ENCODE peak calls at places on chromosomes 3 and 15, in nine cellular contexts. W is AG09319, M is AG09309, K is GM12864, P is Peyer's patch, H is adrenal gland, D is uterus, F is mammary epithelial cell, U is lower leg skin. V is an unnamed sample.

GRCh38 chr3:12353796-12354505 is 65.1 kb downstream of the PPARG start:
- DNase-seq in F (no peak), W (no peak), H (peak), M (no peak), K (no peak), D (no peak), P (no peak), U (no peak), V (no peak)

GRCh38 chr3:179544981-179545645 is 17.6 kb upstream of the ACTL6A start:
- DNase-seq in W (peak), K (no peak), F (peak), M (peak), P (no peak), D (no peak), H (no peak), U (no peak), V (no peak)

GRCh38 chr15:47812436-47813109 is 95.3 kb downstream of the SEMA6D start:
- DNase-seq in U (no peak), H (no peak), K (peak), F (peak), D (no peak), W (no peak), M (no peak), P (peak), V (peak)

GRCh38 chr3:157122116-157122515 is 37.8 kb downstream of the CCNL1 start:
- DNase-seq in D (peak), M (no peak), U (no peak), F (peak), W (peak), K (no peak), P (no peak), H (no peak), V (no peak)

GRCh38 chr15:62533687-62534086 is 368.6 kb upstream of the C2CD4B start:
- DNase-seq in D (no peak), H (no peak), P (no peak), K (no peak), M (no peak), W (no peak), U (no peak), F (no peak), V (no peak)

GRCh38 chr3:12985148-12985547 is 88.1 kb downstream of the IQSEC1 start:
- DNase-seq in U (no peak), H (peak), M (no peak), K (no peak), W (no peak), D (no peak), P (no peak), F (no peak), V (no peak)

GRCh38 chr15:51864408-51865056 is 35.1 kb downstream of the TMOD3 start:
- DNase-seq in P (no peak), F (peak), U (no peak), D (no peak), M (peak), W (no peak), K (no peak), H (no peak), V (no peak)

GRCh38 chr15:63395730-63396545 is 14.3 kb upstream of the CA12 start:
- DNase-seq in M (no peak), K (no peak), W (no peak), P (no peak), D (no peak), F (no peak), U (no peak), H (no peak), V (no peak)

GRCh38 chr3:32435911-32436815 is 44.5 kb downstream of the CMTM7 start:
- DNase-seq in U (peak), F (no peak), D (no peak), K (no peak), M (no peak), W (no peak), H (no peak), P (no peak), V (peak)

GRCh38 chr15:70855764-70856163 is 1.8 kb upstream of the LARP6 start:
- DNase-seq in P (no peak), K (no peak), H (no peak), M (no peak), U (no peak), D (no peak), W (no peak), F (no peak), V (no peak)

GRCh38 chr15:43948691-43949325 is 122.0 kb downstream of the WDR76 start:
- DNase-seq in W (no peak), U (no peak), H (no peak), F (no peak), K (peak), P (no peak), M (no peak), D (no peak), V (no peak)

GRCh38 chr3:129824926-129825541 is 68.5 kb downstream of the TMCC1 start:
- DNase-seq in W (no peak), U (no peak), F (peak), K (peak), D (no peak), M (no peak), P (no peak), H (no peak), V (no peak)

GRCh38 chr3:141646760-141647561 is 91.1 kb upstream of the RNF7 start:
- DNase-seq in P (no peak), H (peak), W (no peak), U (peak), M (no peak), D (no peak), K (no peak), F (peak), V (no peak)

GRCh38 chr3:38560284-38560683 is 64.1 kb downstream of the EXOG start:
- DNase-seq in M (no peak), D (no peak), H (no peak), P (no peak), U (peak), K (no peak), W (no peak), F (no peak), V (peak)

GRCh38 chr15:90364251-90364650 is 12.2 kb downstream of the ZNF774 start:
- DNase-seq in M (no peak), U (no peak), P (no peak), F (peak), K (no peak), D (no peak), H (no peak), W (no peak), V (no peak)

GRCh38 chr3:100044369-100044768 is 69.9 kb downstream of the FILIP1L start:
- DNase-seq in W (no peak), K (peak), M (no peak), D (no peak), F (no peak), H (no peak), P (no peak), U (no peak), V (no peak)

GRCh38 chr3:90092994-90093393 is 985.6 kb downstream of the EPHA3 start:
- DNase-seq in D (no peak), H (no peak), W (no peak), M (no peak), K (no peak), F (no peak), P (no peak), U (no peak), V (no peak)

GRCh38 chr3:178058629-178059028 is 477.6 kb upstream of the KCNMB2 start:
- DNase-seq in K (no peak), H (no peak), M (no peak), P (no peak), D (no peak), F (no peak), U (no peak), W (no peak), V (no peak)

GRCh38 chr3:38544926-38545325 is 48.8 kb downstream of the EXOG start:
- DNase-seq in D (no peak), U (peak), K (no peak), M (no peak), H (no peak), P (no peak), W (no peak), F (no peak), V (peak)

GRCh38 chr15:41018534-41018933 is 65.3 kb downstream of the CHAC1 start:
- DNase-seq in P (no peak), F (peak), K (no peak), U (no peak), M (no peak), H (no peak), D (peak), W (no peak), V (no peak)

GRCh38 chr3:113847664-113848461 is 9.3 kb downstream of the GRAMD1C start:
- DNase-seq in P (no peak), M (no peak), H (no peak), K (no peak), D (no peak), F (peak), W (no peak), U (no peak), V (no peak)

GRCh38 chr3:38834717-38835116 is 18.7 kb upstream of the SCN10A start:
- DNase-seq in W (no peak), H (no peak), D (no peak), P (no peak), U (no peak), M (no peak), F (no peak), K (no peak), V (no peak)

GRCh38 chr15:75037685-75038084 is 14.3 kb downstream of the PPCDC start:
- DNase-seq in W (no peak), P (no peak), D (no peak), H (no peak), M (no peak), F (peak), K (no peak), U (no peak), V (no peak)

GRCh38 chr3:181808053-181808452 is 96.3 kb downstream of the SOX2 start:
- DNase-seq in H (no peak), W (no peak), D (no peak), K (no peak), U (no peak), F (no peak), P (no peak), M (no peak), V (no peak)

GRCh38 chr15:70323111-70323851 is 225.6 kb upstream of the TLE3 start:
- DNase-seq in D (peak), U (peak), H (peak), F (no peak), K (no peak), P (no peak), W (peak), M (no peak), V (peak)

GRCh38 chr3:189166334-189166733 is 5.4 kb upstream of the TPRG1 start:
- DNase-seq in U (no peak), D (no peak), W (no peak), F (no peak), K (no peak), M (no peak), P (no peak), H (no peak), V (no peak)

GRCh38 chr3:188179006-188179966 is 25.3 kb downstream of the LPP start:
- DNase-seq in H (peak), W (peak), M (peak), U (no peak), F (no peak), D (peak), K (no peak), P (no peak), V (no peak)

GRCh38 chr3:127038476-127038875 is 55.6 kb downstream of the PLXNA1 start:
- DNase-seq in U (no peak), W (no peak), D (no peak), M (no peak), F (no peak), H (peak), P (no peak), K (no peak), V (no peak)

GRCh38 chr3:94036909-94037507 is 8.6 kb upstream of the STX19 start:
- DNase-seq in K (no peak), M (no peak), W (no peak), H (peak), P (no peak), U (no peak), D (no peak), F (peak), V (no peak)

GRCh38 chr3:71509024-71509423 is 74.5 kb downstream of the FOXP1 start:
- DNase-seq in P (no peak), W (no peak), K (no peak), D (no peak), H (no peak), U (no peak), M (no peak), F (no peak), V (no peak)

DNA sequence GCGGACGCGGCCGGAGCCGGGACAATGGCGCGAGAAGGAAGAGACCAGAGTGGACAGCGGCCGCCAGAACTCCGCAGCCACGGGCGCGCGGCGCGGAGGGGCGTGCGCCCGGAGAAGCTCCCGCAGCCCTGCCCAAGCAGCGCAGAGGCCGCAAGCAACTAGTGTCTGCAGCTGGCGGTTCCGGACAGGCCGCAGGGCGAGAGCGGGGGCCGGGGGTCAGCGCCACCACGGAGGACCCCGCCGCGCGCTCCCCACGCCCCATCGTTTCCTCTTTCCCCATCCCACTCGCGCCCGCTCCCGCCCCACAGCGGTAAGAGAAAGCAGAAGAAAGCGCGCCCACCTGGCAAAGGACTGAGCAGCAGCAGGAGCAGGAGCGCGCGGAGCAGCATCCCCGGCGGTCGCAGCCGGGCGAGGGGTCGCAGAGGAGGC is 440 bp downstream of the PRTG start:
- DNase-seq in W (no peak), H (peak), P (no peak), D (peak), M (no peak), F (no peak), U (no peak), K (no peak), V (no peak)
- TF ChIP-seq CTCF in W (no peak), H (no peak), P (no peak), D (no peak), M (no peak), F (no peak), U (no peak), K (no peak), V (no peak)

GRCh38 chr3:47421741-47422649 is 41.2 kb downstream of the PTPN23 start:
- DNase-seq in W (no peak), P (no peak), H (peak), U (no peak), F (peak), D (no peak), K (no peak), M (no peak), V (no peak)
- TF ChIP-seq CTCF in W (peak), P (no peak), H (peak), U (no peak), F (peak), D (no peak), K (peak), M (peak), V (no peak)

DNA sequence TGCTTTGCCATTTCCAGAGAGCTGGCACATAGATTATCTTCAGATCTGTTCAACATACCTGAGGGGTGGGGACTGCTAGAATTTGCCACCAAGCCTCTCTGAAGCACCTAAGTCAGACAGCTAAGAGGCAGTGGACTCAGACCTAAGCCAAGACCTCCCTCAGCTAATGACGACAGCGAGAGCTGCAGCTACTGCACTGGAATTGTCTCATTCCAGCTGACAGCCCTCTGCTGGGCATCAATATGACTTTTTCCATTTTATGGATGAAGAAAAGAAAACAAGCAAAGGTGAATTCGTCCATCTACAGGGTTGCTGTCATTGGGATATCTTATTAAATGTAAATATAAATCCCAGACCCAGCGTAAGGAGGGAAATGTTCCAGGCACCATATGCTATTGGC is 85.3 kb upstream of the LRTM1 start:
- DNase-seq in W (no peak), F (peak), D (no peak), P (no peak), U (no peak), K (no peak), H (no peak), M (no peak), V (no peak)
- TF ChIP-seq CTCF in W (no peak), F (no peak), D (no peak), P (no peak), U (no peak), K (no peak), H (no peak), M (peak), V (peak)

GRCh38 chr3:137970914-137971831 is 38.8 kb upstream of the CLDN18 start:
- DNase-seq in K (no peak), U (peak), W (peak), D (peak), P (peak), M (no peak), H (peak), F (peak), V (peak)
- TF ChIP-seq CTCF in K (peak), U (no peak), W (peak), D (peak), P (no peak), M (peak), H (peak), F (peak), V (peak)

GRCh38 chr3:184513276-184514150 is 48.1 kb upstream of the EPHB3 start:
- DNase-seq in M (no peak), F (peak), K (peak), P (peak), H (peak), U (peak), W (peak), D (peak), V (peak)
- TF ChIP-seq CTCF in M (peak), F (peak), K (peak), P (peak), H (peak), U (no peak), W (peak), D (peak), V (peak)

DNA sequence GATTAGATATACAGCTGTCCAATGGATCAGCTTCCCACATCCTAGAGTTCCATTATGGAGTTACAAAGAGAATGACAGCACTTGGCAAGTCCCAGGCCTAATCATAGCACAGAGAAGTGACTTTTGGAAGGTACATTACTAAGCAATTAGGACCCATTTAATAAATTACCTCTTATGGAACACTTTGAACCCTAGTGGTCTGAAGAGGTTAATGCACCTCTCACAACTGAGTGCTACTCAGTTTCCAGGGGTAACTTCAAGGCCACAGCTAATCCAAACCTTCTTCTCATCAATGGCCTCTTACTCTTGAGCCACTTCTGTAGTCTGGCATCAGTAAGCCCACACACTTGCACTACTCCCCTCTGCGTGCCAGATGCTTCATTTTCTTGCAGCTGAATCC is 34.9 kb upstream of the MEIS2 start:
- DNase-seq in D (no peak), W (no peak), K (no peak), F (peak), H (no peak), M (no peak), P (no peak), U (no peak), V (no peak)
- TF ChIP-seq CTCF in D (peak), W (no peak), K (peak), F (peak), H (no peak), M (peak), P (no peak), U (no peak), V (no peak)

V was measured in osteocyte.